ENCODE peak calls at places on chromosome X, in six cellular contexts. T is WTC11, J is upper lobe of right lung, H is astrocyte of the cerebellum, W is stomach, R is A549. P is an unnamed sample.

GRCh38 chrX:154321624-154322023 is 26.0 kb downstream of the TKTL1 start:
- DNase-seq in T (no peak), J (no peak), H (no peak), W (no peak), R (peak; percentile 14), P (no peak)

GRCh38 chrX:153969125-153969903 is 2.3 kb downstream of the HCFC1 start:
- DNase-seq in T (no peak), J (no peak), H (no peak), W (no peak), R (no peak), P (no peak)

GRCh38 chrX:6456196-6456595 is 78.7 kb downstream of the VCX3A start:
- DNase-seq in T (no peak), J (no peak), H (no peak), W (no peak), R (no peak), P (no peak)

GRCh38 chrX:50594788-50595187 is 124.2 kb upstream of the DGKK start:
- DNase-seq in T (peak; percentile 34), J (no peak), H (no peak), W (no peak), R (no peak), P (no peak)

GRCh38 chrX:20224814-20225487 is 41.8 kb downstream of the RPS6KA3 start:
- DNase-seq in T (no peak), J (no peak), H (peak; percentile 12), W (no peak), R (peak; percentile 7), P (no peak)

GRCh38 chrX:78979789-78980464 is 34.7 kb downstream of the P2RY10 start:
- DNase-seq in T (no peak), J (no peak), H (no peak), W (no peak), R (no peak), P (no peak)

GRCh38 chrX:115047181-115047580 is 29.8 kb upstream of the IL13RA2 start:
- DNase-seq in T (no peak), J (no peak), H (no peak), W (no peak), R (no peak), P (no peak)

GRCh38 chrX:85569691-85570090 is 190.2 kb upstream of the POF1B start:
- DNase-seq in T (no peak), J (no peak), H (no peak), W (no peak), R (no peak), P (no peak)

GRCh38 chrX:154696328-154697045 is 43.1 kb upstream of the CTAG2 start:
- DNase-seq in T (no peak), J (no peak), H (no peak), W (no peak), R (peak; percentile 13), P (no peak)

GRCh38 chrX:41518127-41518840 is 71.1 kb downstream of the NYX start:
- DNase-seq in T (no peak), J (no peak), H (no peak), W (no peak), R (no peak), P (no peak)

GRCh38 chrX:129773649-129774458 is 5.9 kb upstream of the SASH3 start:
- DNase-seq in T (no peak), J (no peak), H (no peak), W (no peak), R (no peak), P (no peak)

GRCh38 chrX:153055827-153056748 is at the start of gene PNMA3:
- DNase-seq in T (peak; percentile 20), J (no peak), H (no peak), W (no peak), R (no peak), P (peak; percentile 26)

GRCh38 chrX:5265324-5265723 is 963.3 kb downstream of the NLGN4X start:
- DNase-seq in T (no peak), J (no peak), H (no peak), W (no peak), R (no peak), P (no peak)

GRCh38 chrX:138018145-138018799 is 452.3 kb downstream of the ZIC3 start:
- DNase-seq in T (no peak), J (no peak), H (no peak), W (no peak), R (peak; percentile 1), P (peak; percentile 2)

GRCh38 chrX:87403551-87403950 is 114.1 kb upstream of the KLHL4 start:
- DNase-seq in T (no peak), J (no peak), H (no peak), W (no peak), R (no peak), P (no peak)

GRCh38 chrX:153825042-153825441 is 5.3 kb downstream of the PDZD4 start:
- DNase-seq in T (no peak), J (no peak), H (no peak), W (no peak), R (no peak), P (no peak)

GRCh38 chrX:18643243-18643642 is 28.7 kb downstream of the RS1 start:
- DNase-seq in T (no peak), J (peak; percentile 67), H (no peak), W (no peak), R (no peak), P (no peak)

GRCh38 chrX:117995378-117995777 is 121.2 kb downstream of the KLHL13 start:
- DNase-seq in T (no peak), J (no peak), H (no peak), W (no peak), R (no peak), P (no peak)

GRCh38 chrX:14528629-14529287 is 578 bp upstream of the GLRA2 start:
- DNase-seq in T (peak; percentile 80), J (peak; percentile 43), H (peak; percentile 6), W (peak; percentile 69), R (peak; percentile 61), P (peak; percentile 69)

GRCh38 chrX:118164138-118164537 is 47.5 kb upstream of the KLHL13 start:
- DNase-seq in T (no peak), J (no peak), H (no peak), W (no peak), R (no peak), P (no peak)

GRCh38 chrX:127037179-127037578 is 217.7 kb downstream of the PRR32 start:
- DNase-seq in T (no peak), J (no peak), H (no peak), W (no peak), R (no peak), P (no peak)
- TF ChIP-seq CTCF in T (no peak), J (no peak), H (no peak), W (no peak), R (no peak), P (no peak)

GRCh38 chrX:53050841-53051240 is 2.3 kb downstream of the GPR173 start:
- DNase-seq in T (no peak), J (no peak), H (peak; percentile 18), W (no peak), R (no peak), P (no peak)

GRCh38 chrX:53045002-53045401 is 3.6 kb upstream of the GPR173 start:
- DNase-seq in T (no peak), J (no peak), H (no peak), W (no peak), R (no peak), P (no peak)

GRCh38 chrX:53049127-53049517 is 533 bp downstream of the GPR173 start:
- DNase-seq in T (no peak), J (no peak), H (no peak), W (no peak), R (no peak), P (no peak)

GRCh38 chrX:53048169-53049126 is at the start of gene GPR173:
- DNase-seq in T (peak; percentile 57), J (peak; percentile 69), H (no peak), W (no peak), R (no peak), P (peak; percentile 2)

GRCh38 chrX:53047228-53047627 is 1.4 kb upstream of the GPR173 start:
- DNase-seq in T (no peak), J (no peak), H (no peak), W (no peak), R (no peak), P (no peak)
- TF ChIP-seq CTCF in T (no peak), J (no peak), H (peak; percentile 43), W (no peak), R (peak; percentile 8), P (no peak)

GRCh38 chrX:155865193-155865592 is 16.0 kb upstream of the VAMP7 start:
- DNase-seq in T (no peak), J (no peak), H (no peak), W (no peak), R (no peak), P (no peak)

GRCh38 chrX:155867821-155868220 is 13.3 kb upstream of the VAMP7 start:
- DNase-seq in T (no peak), J (no peak), H (no peak), W (no peak), R (no peak), P (no peak)

GRCh38 chrX:155864655-155865054 is 16.5 kb upstream of the VAMP7 start:
- DNase-seq in T (no peak), J (no peak), H (no peak), W (no peak), R (peak; percentile 25), P (no peak)
- TF ChIP-seq CTCF in T (no peak), J (no peak), H (no peak), W (no peak), R (no peak), P (no peak)

GRCh38 chrX:23003121-23003520 is 3.4 kb downstream of the DDX53 start:
- DNase-seq in T (no peak), J (no peak), H (no peak), W (no peak), R (no peak), P (no peak)

GRCh38 chrX:23012636-23013035 is 12.9 kb downstream of the DDX53 start:
- DNase-seq in T (no peak), J (no peak), H (no peak), W (no peak), R (no peak), P (no peak)

GRCh38 chrX:23012162-23012561 is 12.4 kb downstream of the DDX53 start:
- DNase-seq in T (no peak), J (no peak), H (no peak), W (no peak), R (no peak), P (no peak)

GRCh38 chrX:23008431-23009099 is 8.8 kb downstream of the DDX53 start:
- DNase-seq in T (no peak), J (no peak), H (peak; percentile 11), W (no peak), R (peak; percentile 31), P (peak; percentile 2)
- TF ChIP-seq CTCF in T (no peak), J (peak; percentile 18), H (peak; percentile 42), W (no peak), R (no peak), P (no peak)